ENCODE peak calls at places on chromosomes 16 and 17, in ten cellular contexts. One of them, this sample, is unnamed.

GRCh38 chr16:79658301-79659001 is 57.9 kb upstream of the MAF start:
- DNase-seq in prostate gland: peak; percentile 83
- DNase-seq in activated naive CD8-positive, alpha-beta T cell treated with anti-CD3 and anti-CD28 coated beads, Interleukin-2, amount 50 U/mL, for 24 hours: no peak
- DNase-seq in NCI-H1694 treated with DMSO at 0.1 percent for 48 hours: no peak
- DNase-seq in astrocyte of the spinal cord: peak; percentile 93
- DNase-seq in cardiac muscle cell: peak; percentile 84
- DNase-seq in IMR-90: peak; percentile 35
- DNase-seq in nephron progenitor cell: no peak
- DNase-seq in anterior cingulate cortex: no peak
- DNase-seq in adrenal gland: peak; percentile 93
- DNase-seq in this sample: no peak

GRCh38 chr17:49365667-49366066 is 3.6 kb upstream of the ZNF652 start:
- DNase-seq in prostate gland: no peak
- DNase-seq in activated naive CD8-positive, alpha-beta T cell treated with anti-CD3 and anti-CD28 coated beads, Interleukin-2, amount 50 U/mL, for 24 hours: peak; percentile 38
- DNase-seq in NCI-H1694 treated with DMSO at 0.1 percent for 48 hours: peak; percentile 26
- DNase-seq in astrocyte of the spinal cord: peak; percentile 13
- DNase-seq in cardiac muscle cell: no peak
- DNase-seq in IMR-90: no peak
- DNase-seq in nephron progenitor cell: no peak
- DNase-seq in anterior cingulate cortex: no peak
- DNase-seq in adrenal gland: peak; percentile 64
- DNase-seq in this sample: no peak

GRCh38 chr17:48344241-48344640 is 85.8 kb downstream of the SKAP1 start:
- DNase-seq in prostate gland: no peak
- DNase-seq in activated naive CD8-positive, alpha-beta T cell treated with anti-CD3 and anti-CD28 coated beads, Interleukin-2, amount 50 U/mL, for 24 hours: no peak
- DNase-seq in NCI-H1694 treated with DMSO at 0.1 percent for 48 hours: no peak
- DNase-seq in astrocyte of the spinal cord: no peak
- DNase-seq in cardiac muscle cell: no peak
- DNase-seq in IMR-90: no peak
- DNase-seq in nephron progenitor cell: no peak
- DNase-seq in anterior cingulate cortex: no peak
- DNase-seq in adrenal gland: no peak
- DNase-seq in this sample: no peak

GRCh38 chr17:44919411-44919810 is 4.1 kb upstream of the GFAP start:
- DNase-seq in prostate gland: no peak
- DNase-seq in activated naive CD8-positive, alpha-beta T cell treated with anti-CD3 and anti-CD28 coated beads, Interleukin-2, amount 50 U/mL, for 24 hours: no peak
- DNase-seq in NCI-H1694 treated with DMSO at 0.1 percent for 48 hours: no peak
- DNase-seq in astrocyte of the spinal cord: no peak
- DNase-seq in cardiac muscle cell: no peak
- DNase-seq in IMR-90: no peak
- DNase-seq in nephron progenitor cell: no peak
- DNase-seq in anterior cingulate cortex: no peak
- DNase-seq in adrenal gland: no peak
- DNase-seq in this sample: no peak

GRCh38 chr16:5257462-5257861 is 159.9 kb upstream of the EEF2KMT start:
- DNase-seq in prostate gland: no peak
- DNase-seq in activated naive CD8-positive, alpha-beta T cell treated with anti-CD3 and anti-CD28 coated beads, Interleukin-2, amount 50 U/mL, for 24 hours: no peak
- DNase-seq in NCI-H1694 treated with DMSO at 0.1 percent for 48 hours: no peak
- DNase-seq in astrocyte of the spinal cord: no peak
- DNase-seq in cardiac muscle cell: no peak
- DNase-seq in IMR-90: no peak
- DNase-seq in nephron progenitor cell: no peak
- DNase-seq in anterior cingulate cortex: no peak
- DNase-seq in adrenal gland: no peak
- DNase-seq in this sample: no peak

GRCh38 chr17:72850410-72850809 is 242.1 kb downstream of the SLC39A11 start:
- DNase-seq in prostate gland: no peak
- DNase-seq in activated naive CD8-positive, alpha-beta T cell treated with anti-CD3 and anti-CD28 coated beads, Interleukin-2, amount 50 U/mL, for 24 hours: no peak
- DNase-seq in NCI-H1694 treated with DMSO at 0.1 percent for 48 hours: no peak
- DNase-seq in astrocyte of the spinal cord: peak; percentile 57
- DNase-seq in cardiac muscle cell: peak; percentile 47
- DNase-seq in IMR-90: peak; percentile 84
- DNase-seq in nephron progenitor cell: no peak
- DNase-seq in anterior cingulate cortex: no peak
- DNase-seq in adrenal gland: peak; percentile 30
- DNase-seq in this sample: no peak

GRCh38 chr17:64256913-64257807 is 5.9 kb downstream of the TEX2 start:
- DNase-seq in prostate gland: no peak
- DNase-seq in activated naive CD8-positive, alpha-beta T cell treated with anti-CD3 and anti-CD28 coated beads, Interleukin-2, amount 50 U/mL, for 24 hours: no peak
- DNase-seq in NCI-H1694 treated with DMSO at 0.1 percent for 48 hours: no peak
- DNase-seq in astrocyte of the spinal cord: no peak
- DNase-seq in cardiac muscle cell: peak; percentile 18
- DNase-seq in IMR-90: peak; percentile 16
- DNase-seq in nephron progenitor cell: no peak
- DNase-seq in anterior cingulate cortex: no peak
- DNase-seq in adrenal gland: no peak
- DNase-seq in this sample: no peak

GRCh38 chr16:49440156-49441065 is 66.8 kb downstream of the C16orf78 start:
- DNase-seq in prostate gland: no peak
- DNase-seq in activated naive CD8-positive, alpha-beta T cell treated with anti-CD3 and anti-CD28 coated beads, Interleukin-2, amount 50 U/mL, for 24 hours: no peak
- DNase-seq in NCI-H1694 treated with DMSO at 0.1 percent for 48 hours: peak; percentile 78
- DNase-seq in astrocyte of the spinal cord: no peak
- DNase-seq in cardiac muscle cell: no peak
- DNase-seq in IMR-90: no peak
- DNase-seq in nephron progenitor cell: no peak
- DNase-seq in anterior cingulate cortex: no peak
- DNase-seq in adrenal gland: no peak
- DNase-seq in this sample: no peak

GRCh38 chr17:73648974-73649373 is 4.7 kb upstream of the SDK2 start:
- DNase-seq in prostate gland: no peak
- DNase-seq in activated naive CD8-positive, alpha-beta T cell treated with anti-CD3 and anti-CD28 coated beads, Interleukin-2, amount 50 U/mL, for 24 hours: no peak
- DNase-seq in NCI-H1694 treated with DMSO at 0.1 percent for 48 hours: no peak
- DNase-seq in astrocyte of the spinal cord: no peak
- DNase-seq in cardiac muscle cell: no peak
- DNase-seq in IMR-90: no peak
- DNase-seq in nephron progenitor cell: no peak
- DNase-seq in anterior cingulate cortex: no peak
- DNase-seq in adrenal gland: no peak
- DNase-seq in this sample: no peak

GRCh38 chr17:17146791-17147406 is 59.2 kb downstream of the PLD6 start:
- DNase-seq in prostate gland: no peak
- DNase-seq in activated naive CD8-positive, alpha-beta T cell treated with anti-CD3 and anti-CD28 coated beads, Interleukin-2, amount 50 U/mL, for 24 hours: no peak
- DNase-seq in NCI-H1694 treated with DMSO at 0.1 percent for 48 hours: no peak
- DNase-seq in astrocyte of the spinal cord: no peak
- DNase-seq in cardiac muscle cell: no peak
- DNase-seq in IMR-90: no peak
- DNase-seq in nephron progenitor cell: no peak
- DNase-seq in anterior cingulate cortex: no peak
- DNase-seq in adrenal gland: no peak
- DNase-seq in this sample: no peak

GRCh38 chr16:50407351-50407750 is 38.6 kb upstream of the BRD7 start:
- DNase-seq in prostate gland: no peak
- DNase-seq in activated naive CD8-positive, alpha-beta T cell treated with anti-CD3 and anti-CD28 coated beads, Interleukin-2, amount 50 U/mL, for 24 hours: no peak
- DNase-seq in NCI-H1694 treated with DMSO at 0.1 percent for 48 hours: no peak
- DNase-seq in astrocyte of the spinal cord: no peak
- DNase-seq in cardiac muscle cell: no peak
- DNase-seq in IMR-90: no peak
- DNase-seq in nephron progenitor cell: no peak
- DNase-seq in anterior cingulate cortex: no peak
- DNase-seq in adrenal gland: no peak
- DNase-seq in this sample: no peak

GRCh38 chr16:12203780-12204351 is 227.3 kb downstream of the SNX29 start:
- DNase-seq in prostate gland: no peak
- DNase-seq in activated naive CD8-positive, alpha-beta T cell treated with anti-CD3 and anti-CD28 coated beads, Interleukin-2, amount 50 U/mL, for 24 hours: no peak
- DNase-seq in NCI-H1694 treated with DMSO at 0.1 percent for 48 hours: no peak
- DNase-seq in astrocyte of the spinal cord: no peak
- DNase-seq in cardiac muscle cell: no peak
- DNase-seq in IMR-90: no peak
- DNase-seq in nephron progenitor cell: no peak
- DNase-seq in anterior cingulate cortex: no peak
- DNase-seq in adrenal gland: no peak
- DNase-seq in this sample: no peak

GRCh38 chr17:65588194-65588808 is 26.9 kb upstream of the AXIN2 start:
- DNase-seq in prostate gland: peak; percentile 44
- DNase-seq in activated naive CD8-positive, alpha-beta T cell treated with anti-CD3 and anti-CD28 coated beads, Interleukin-2, amount 50 U/mL, for 24 hours: no peak
- DNase-seq in NCI-H1694 treated with DMSO at 0.1 percent for 48 hours: no peak
- DNase-seq in astrocyte of the spinal cord: no peak
- DNase-seq in cardiac muscle cell: no peak
- DNase-seq in IMR-90: no peak
- DNase-seq in nephron progenitor cell: no peak
- DNase-seq in anterior cingulate cortex: no peak
- DNase-seq in adrenal gland: peak; percentile 66
- DNase-seq in this sample: no peak

GRCh38 chr16:46908540-46909372 is 24.6 kb downstream of the GPT2 start:
- DNase-seq in prostate gland: peak; percentile 40
- DNase-seq in activated naive CD8-positive, alpha-beta T cell treated with anti-CD3 and anti-CD28 coated beads, Interleukin-2, amount 50 U/mL, for 24 hours: peak; percentile 63
- DNase-seq in NCI-H1694 treated with DMSO at 0.1 percent for 48 hours: peak; percentile 23
- DNase-seq in astrocyte of the spinal cord: peak; percentile 75
- DNase-seq in cardiac muscle cell: peak; percentile 75
- DNase-seq in IMR-90: peak; percentile 61
- DNase-seq in nephron progenitor cell: peak; percentile 85
- DNase-seq in anterior cingulate cortex: peak; percentile 20
- DNase-seq in adrenal gland: peak; percentile 64
- DNase-seq in this sample: peak; percentile 66

GRCh38 chr16:57666353-57667068 is 1.6 kb upstream of the ADGRG3 start:
- DNase-seq in prostate gland: no peak
- DNase-seq in activated naive CD8-positive, alpha-beta T cell treated with anti-CD3 and anti-CD28 coated beads, Interleukin-2, amount 50 U/mL, for 24 hours: no peak
- DNase-seq in NCI-H1694 treated with DMSO at 0.1 percent for 48 hours: no peak
- DNase-seq in astrocyte of the spinal cord: no peak
- DNase-seq in cardiac muscle cell: no peak
- DNase-seq in IMR-90: no peak
- DNase-seq in nephron progenitor cell: no peak
- DNase-seq in anterior cingulate cortex: no peak
- DNase-seq in adrenal gland: no peak
- DNase-seq in this sample: no peak